ENCODE peak calls at places on chromosomes 7 and 10, in five cellular contexts. P, G, W, E and Y are unnamed samples.

GRCh38 chr10:114284346-114285071 is 45.5 kb downstream of the VWA2 start:
- DNase-seq in P (no peak), G (no peak), W (no peak), E (no peak), Y (no peak)

GRCh38 chr10:74051729-74052342 is 53.9 kb downstream of the VCL start:
- DNase-seq in P (no peak), G (no peak), W (no peak), E (no peak), Y (no peak)

GRCh38 chr10:30873408-30873807 is 158.3 kb downstream of the ZNF438 start:
- DNase-seq in P (no peak), G (no peak), W (no peak), E (no peak), Y (no peak)

GRCh38 chr7:138008588-138009349 is 6.9 kb upstream of the CREB3L2 start:
- DNase-seq in P (no peak), G (peak), W (peak), E (peak), Y (no peak)

GRCh38 chr7:123749537-123749857 is 694 bp upstream of the WASL start:
- DNase-seq in P (no peak), G (peak), W (no peak), E (no peak), Y (no peak)

GRCh38 chr7:150983893-150984368 is 5.8 kb upstream of the KCNH2 start:
- DNase-seq in P (no peak), G (peak), W (no peak), E (no peak), Y (no peak)

GRCh38 chr10:8061274-8062211 is 7.1 kb downstream of the GATA3 start:
- DNase-seq in P (no peak), G (no peak), W (peak), E (peak), Y (no peak)

GRCh38 chr10:27506280-27506679 is 2.2 kb downstream of the RAB18 start:
- DNase-seq in P (no peak), G (peak), W (no peak), E (no peak), Y (no peak)

GRCh38 chr7:18700147-18700546 is 204.6 kb downstream of the HDAC9 start:
- DNase-seq in P (no peak), G (no peak), W (no peak), E (no peak), Y (no peak)

GRCh38 chr10:28385748-28386507 is 83.1 kb upstream of the MPP7 start:
- DNase-seq in P (no peak), G (no peak), W (no peak), E (no peak), Y (no peak)

GRCh38 chr7:28961972-28962371 is 3.8 kb upstream of the TRIL start:
- DNase-seq in P (no peak), G (no peak), W (no peak), E (peak), Y (no peak)

GRCh38 chr10:29805134-29805691 is 170.4 kb upstream of the SVIL start:
- DNase-seq in P (no peak), G (no peak), W (no peak), E (no peak), Y (no peak)

GRCh38 chr7:149474309-149475120 is 13.7 kb upstream of the ZNF777 start:
- DNase-seq in P (no peak), G (no peak), W (no peak), E (no peak), Y (no peak)

GRCh38 chr10:114876602-114877300 is 55.2 kb downstream of the FHIP2A start:
- DNase-seq in P (no peak), G (peak), W (peak), E (no peak), Y (no peak)

GRCh38 chr7:79761876-79762429 is 308.5 kb upstream of the MAGI2 start:
- DNase-seq in P (no peak), G (no peak), W (no peak), E (no peak), Y (no peak)

GRCh38 chr10:14688606-14689005 is 86.1 kb downstream of the FAM107B start:
- DNase-seq in P (no peak), G (peak), W (no peak), E (no peak), Y (no peak)

GRCh38 chr10:98295401-98295811 is 27.4 kb upstream of the LOXL4 start:
- DNase-seq in P (no peak), G (no peak), W (no peak), E (no peak), Y (no peak)

GRCh38 chr7:100890640-100891521 is 1.4 kb upstream of the UFSP1 start:
- DNase-seq in P (no peak), G (peak), W (no peak), E (no peak), Y (no peak)

GRCh38 chr10:51389415-51390342 is 309.7 kb downstream of the CSTF2T start:
- DNase-seq in P (no peak), G (peak), W (peak), E (no peak), Y (no peak)

GRCh38 chr10:91909178-91909677 is at the start of gene FGFBP3:
- DNase-seq in P (no peak), G (peak), W (peak), E (peak), Y (no peak)

GRCh38 chr7:142646274-142646895 is 102.9 kb upstream of the PRSS1 start:
- DNase-seq in P (no peak), G (no peak), W (no peak), E (no peak), Y (no peak)

GRCh38 chr7:38453187-38453586 is 178.0 kb downstream of the AMPH start:
- DNase-seq in P (no peak), G (no peak), W (no peak), E (no peak), Y (no peak)

GRCh38 chr10:79559726-79560125 is 481 bp downstream of the SFTPA2 start:
- DNase-seq in P (no peak), G (peak), W (no peak), E (no peak), Y (no peak)

GRCh38 chr10:25818751-25819150 is 115.3 kb upstream of the MYO3A start:
- DNase-seq in P (no peak), G (no peak), W (no peak), E (no peak), Y (no peak)

GRCh38 chr7:41185851-41186250 is 517.0 kb downstream of the INHBA start:
- DNase-seq in P (no peak), G (no peak), W (no peak), E (no peak), Y (no peak)

GRCh38 chr10:102997998-102998397 is 79.9 kb downstream of the CNNM2 start:
- DNase-seq in P (no peak), G (no peak), W (no peak), E (no peak), Y (no peak)

GRCh38 chr7:140247564-140247963 is 70.8 kb upstream of the KDM7A start:
- DNase-seq in P (no peak), G (no peak), W (no peak), E (no peak), Y (no peak)

GRCh38 chr10:131450220-131450765 is 138.8 kb upstream of the TCERG1L start:
- DNase-seq in P (no peak), G (no peak), W (no peak), E (no peak), Y (no peak)

GRCh38 chr7:83273699-83274098 is 111.0 kb upstream of the PCLO start:
- DNase-seq in P (no peak), G (no peak), W (no peak), E (no peak), Y (no peak)

GRCh38 chr7:128831994-128832879 is 2.0 kb downstream of the FLNC start:
- DNase-seq in P (no peak), G (peak), W (no peak), E (peak), Y (no peak)

GRCh38 chr10:79285315-79286185 is 61.7 kb upstream of the PPIF start:
- DNase-seq in P (no peak), G (no peak), W (peak), E (no peak), Y (no peak)

GRCh38 chr10:46551701-46552525 is 4.5 kb downstream of the GPRIN2 start:
- DNase-seq in P (no peak), G (no peak), W (peak), E (no peak), Y (no peak)

GRCh38 chr10:12377891-12378290 is 28.5 kb downstream of the CAMK1D start:
- DNase-seq in P (no peak), G (no peak), W (no peak), E (no peak), Y (no peak)